ENCODE peak calls at places on chromosomes 5 and 9, in six cellular contexts. N is GM12864, L is uterus, A is endothelial cell of umbilical vein, V is GM23338, Y is psoas muscle. D is an unnamed sample.

GRCh38 chr9:125663127-125663526 is 43.9 kb downstream of the MAPKAP1 start:
- DNase-seq in L (no peak), A (peak; percentile 88), V (no peak), Y (no peak), N (no peak), D (no peak)

GRCh38 chr9:135758056-135758455 is 56.1 kb downstream of the KCNT1 start:
- DNase-seq in N (no peak), L (no peak), A (no peak), V (no peak), Y (no peak), D (no peak)

GRCh38 chr9:75239176-75239575 is 150.9 kb downstream of the OSTF1 start:
- DNase-seq in V (peak; percentile 35), Y (no peak), A (no peak), L (no peak), N (no peak), D (peak; percentile 19)

GRCh38 chr5:72074238-72074637 is 33.0 kb upstream of the MAP1B start:
- DNase-seq in V (no peak), L (no peak), A (no peak), Y (no peak), N (no peak), D (no peak)

GRCh38 chr9:12718482-12719026 is 25.4 kb downstream of the TYRP1 start:
- DNase-seq in V (peak; percentile 87), Y (no peak), A (peak; percentile 7), N (no peak), L (no peak), D (peak; percentile 53)

GRCh38 chr9:96423322-96423984 is 5.3 kb upstream of the ZNF367 start:
- DNase-seq in N (no peak), L (no peak), A (no peak), Y (no peak), V (no peak), D (no peak)

GRCh38 chr5:29412979-29413378 is 1780.5 kb upstream of the CDH6 start:
- DNase-seq in N (no peak), Y (no peak), L (no peak), A (no peak), V (no peak), D (no peak)

GRCh38 chr5:158525663-158526062 is 574.1 kb downstream of the EBF1 start:
- DNase-seq in Y (no peak), N (no peak), V (no peak), A (no peak), L (no peak), D (no peak)

GRCh38 chr5:59036274-59036961 is 453.5 kb downstream of the RAB3C start:
- DNase-seq in N (no peak), A (peak; percentile 34), L (peak; percentile 33), Y (peak; percentile 56), V (no peak), D (peak; percentile 96)

GRCh38 chr5:88503065-88503394 is 234.4 kb upstream of the TMEM161B start:
- DNase-seq in N (no peak), V (no peak), A (no peak), Y (no peak), L (no peak), D (no peak)

GRCh38 chr5:135834639-135835529 is at the start of gene SLC25A48:
- DNase-seq in V (peak; percentile 95), N (no peak), A (peak; percentile 21), Y (peak; percentile 58), L (no peak), D (no peak)

GRCh38 chr5:124057161-124057814 is 545.3 kb downstream of the CSNK1G3 start:
- DNase-seq in A (peak; percentile 87), L (peak; percentile 18), V (no peak), Y (peak; percentile 19), N (no peak), D (no peak)

GRCh38 chr5:55108651-55109050 is 6.2 kb downstream of the GZMA start:
- DNase-seq in V (no peak), L (no peak), Y (no peak), N (no peak), A (no peak), D (no peak)

GRCh38 chr5:125410501-125411162 is 664.2 kb upstream of the ZNF608 start:
- DNase-seq in L (no peak), Y (no peak), V (no peak), N (no peak), A (peak; percentile 92), D (no peak)

GRCh38 chr5:88662801-88663360 is 220.1 kb downstream of the MEF2C start:
- DNase-seq in L (no peak), V (no peak), N (no peak), Y (no peak), A (no peak), D (no peak)

GRCh38 chr5:66307647-66308257 is 163.7 kb downstream of the SREK1 start:
- DNase-seq in V (peak; percentile 84), A (peak; percentile 69), Y (no peak), N (peak; percentile 15), L (no peak), D (peak; percentile 14)

GRCh38 chr5:55636711-55637110 is 75.4 kb downstream of the SLC38A9 start:
- DNase-seq in V (peak; percentile 47), N (no peak), A (no peak), Y (peak; percentile 30), L (peak; percentile 73), D (no peak)

GRCh38 chr9:122217640-122218039 is 11.1 kb downstream of the LHX6 start:
- DNase-seq in L (no peak), A (no peak), Y (no peak), N (no peak), V (no peak), D (no peak)

GRCh38 chr9:122218070-122218884 is 10.5 kb downstream of the LHX6 start:
- DNase-seq in N (no peak), A (no peak), V (peak; percentile 42), L (no peak), Y (no peak), D (no peak)

GRCh38 chr9:122220673-122221222 is 8.0 kb downstream of the LHX6 start:
- DNase-seq in Y (no peak), A (no peak), N (no peak), V (no peak), L (no peak), D (no peak)

GRCh38 chr9:122219856-122220672 is 8.7 kb downstream of the LHX6 start:
- DNase-seq in N (no peak), Y (no peak), L (no peak), A (no peak), V (no peak), D (no peak)

DNA sequence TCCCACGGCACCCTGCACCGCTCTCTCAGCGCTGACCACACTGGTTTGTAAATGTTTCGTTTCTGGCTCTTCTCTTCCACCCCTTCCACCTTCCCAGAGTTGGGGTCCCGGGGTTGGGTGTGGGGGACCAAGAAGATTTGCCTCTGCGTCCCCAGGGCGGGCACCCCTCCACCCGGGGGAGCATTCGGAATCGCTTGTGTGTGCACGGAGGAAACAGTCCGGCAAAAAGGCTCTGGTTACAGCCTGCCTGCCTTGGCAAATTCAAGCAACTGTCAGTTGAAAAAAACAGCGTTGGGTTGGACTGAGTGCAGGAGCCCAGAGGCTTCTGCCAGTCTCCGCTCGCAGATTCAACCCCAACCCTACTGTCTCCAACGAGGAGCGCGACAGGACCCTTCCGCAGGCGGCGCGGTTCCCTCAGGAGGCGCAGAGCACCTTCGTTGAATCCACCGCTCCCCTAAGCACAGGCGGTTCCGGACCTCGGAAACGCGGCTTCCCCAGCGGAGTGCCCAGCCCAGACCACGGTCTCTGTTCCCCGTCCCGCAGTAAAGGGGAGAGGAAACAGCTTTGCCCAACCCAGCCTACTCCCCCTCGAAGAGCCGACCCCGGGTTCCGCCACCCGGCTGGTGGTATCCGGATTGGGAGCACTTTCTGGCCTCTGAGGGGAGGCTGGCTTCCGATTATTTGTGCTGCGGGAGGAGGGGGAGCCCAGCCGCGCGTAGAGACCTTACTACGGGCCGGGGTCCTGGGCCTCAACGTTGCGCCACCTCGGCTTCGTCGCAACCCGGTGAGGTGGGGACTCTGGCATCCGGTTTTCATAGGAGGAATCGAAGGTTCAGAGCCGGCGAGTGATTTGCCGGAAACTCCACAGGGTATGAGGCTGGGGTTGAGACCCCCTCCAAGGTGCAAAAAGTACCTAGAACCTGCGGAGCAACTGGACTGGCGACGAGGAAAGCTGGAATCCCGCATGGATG is 9.6 kb downstream of the LHX6 start:
- DNase-seq in L (no peak), Y (no peak), N (no peak), V (peak; percentile 69), A (no peak), D (no peak)
- H3K4me3 ChIP-seq in L (no peak overlapping the region), Y (peak overlapping the region; percentile 51), N (no peak overlapping the region), V (peak overlapping the region; percentile 63), A (no peak overlapping the region), D (no peak overlapping the region)

DNA sequence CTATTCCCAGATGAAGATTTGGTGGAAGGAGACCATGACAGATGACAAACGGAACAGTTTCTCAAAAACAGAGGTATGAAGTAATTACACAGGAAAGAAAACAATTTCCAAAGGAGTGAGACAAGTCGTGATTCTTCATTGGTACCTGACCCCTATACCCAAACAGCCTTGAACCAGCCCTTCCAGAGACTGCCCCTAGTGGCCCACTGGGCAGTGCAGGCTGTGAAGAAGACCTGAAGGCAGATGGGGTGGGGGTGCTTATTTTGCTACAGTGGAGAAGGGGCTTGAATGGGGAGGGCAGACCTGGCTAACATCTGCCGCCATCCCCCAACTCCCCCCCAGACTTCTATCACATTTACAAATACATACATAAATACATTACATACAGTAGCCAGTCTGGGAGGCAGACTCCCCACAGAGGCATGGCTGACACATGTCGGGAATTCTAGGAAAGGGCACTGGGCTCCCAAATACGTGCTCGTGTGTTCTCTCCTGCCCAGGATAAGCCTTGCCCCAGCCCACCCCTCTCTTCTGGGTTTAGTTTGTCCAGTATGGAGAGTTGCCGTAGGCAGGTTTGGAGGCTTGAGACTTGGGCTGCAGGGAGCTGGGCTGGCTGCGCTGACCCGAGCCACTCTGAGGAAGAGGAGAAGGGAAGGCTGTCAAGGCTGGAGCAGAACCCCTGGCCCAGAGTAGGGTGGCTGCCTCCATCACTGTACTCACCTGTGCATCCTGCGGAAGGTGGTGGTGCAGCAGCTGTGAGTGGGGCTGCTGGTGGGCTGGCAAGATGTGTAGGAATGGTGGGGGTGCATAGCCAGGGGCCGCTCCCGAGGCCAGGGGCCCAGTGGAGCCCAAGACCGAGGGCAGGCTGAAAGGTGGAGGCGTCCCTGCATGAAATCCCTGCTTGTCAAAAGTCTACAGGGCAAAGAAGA is 105.3 kb downstream of the UBE2R2 start:
- DNase-seq in L (no peak), V (peak; percentile 75), Y (no peak), N (no peak), A (peak; percentile 28), D (no peak)
- TF ChIP-seq CTCF in L (no peak), V (peak; percentile 87), Y (peak; percentile 48), N (peak; percentile 85), A (peak; percentile 80), D (peak; percentile 78)

DNA sequence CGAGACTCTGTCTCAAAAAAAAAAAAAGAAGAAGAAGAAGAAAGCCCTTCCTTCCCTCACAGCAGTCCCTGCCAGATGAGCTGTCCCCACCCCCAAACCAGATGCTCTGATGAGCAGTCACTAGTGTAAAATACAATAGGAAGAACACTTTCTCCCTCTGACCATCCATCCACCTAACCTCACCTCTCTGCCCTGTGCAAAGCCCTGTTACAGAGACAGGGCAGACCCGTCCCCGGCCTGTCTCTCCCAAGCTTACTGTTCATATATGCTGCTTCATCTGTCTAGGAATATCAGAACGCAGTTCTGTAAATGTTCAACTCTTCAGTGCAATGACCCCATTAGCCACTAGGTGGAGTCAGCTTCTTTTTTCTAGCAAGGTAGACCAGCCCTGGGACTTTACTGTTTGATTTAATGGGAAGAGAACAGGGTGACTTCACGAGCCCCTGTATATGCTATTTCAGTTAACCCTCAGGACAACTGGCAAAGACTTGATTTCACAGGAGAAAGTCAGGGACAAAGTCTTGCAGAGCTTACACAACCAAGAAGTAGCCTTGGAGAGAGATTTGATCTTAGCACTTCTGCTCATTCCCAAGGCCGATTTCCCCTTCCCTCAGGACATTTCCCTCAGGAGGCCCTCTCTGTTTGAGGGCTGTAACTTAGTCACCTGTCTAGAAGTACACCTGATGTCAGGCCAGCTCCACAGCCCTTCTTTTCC is 14.9 kb upstream of the FGFR4 start:
- DNase-seq in Y (no peak), N (peak; percentile 51), A (peak; percentile 86), L (peak; percentile 84), V (peak; percentile 96), D (peak; percentile 42)
- H3K4me3 ChIP-seq in Y (no peak overlapping the region), N (no peak overlapping the region), A (no peak overlapping the region), L (no peak overlapping the region), V (no peak overlapping the region), D (peak overlapping the region; percentile 30)

GRCh38 chr5:132506094-132506692 is 15.6 kb upstream of the IRF1 start:
- DNase-seq in N (no peak), L (no peak), V (peak; percentile 60), Y (no peak), A (peak; percentile 67), D (peak; percentile 93)
- TF ChIP-seq CTCF in N (peak; percentile 71), L (peak; percentile 50), V (peak; percentile 59), Y (peak; percentile 39), A (peak; percentile 68), D (peak; percentile 79)

D was measured in AG04449.